ENCODE peak calls at places on chromosome X, in four cellular contexts. U is heart left ventricle, L is colonic mucosa, G is endothelial cell. O is an unnamed sample.
A peak's percentile ranks its signal among the peaks of the same experiment; 100 is the strongest.

GRCh38 chrX:48683411-48683982 is at the start of gene WAS:
- DNase-seq in U (no peak), G (no peak), L (no peak), O (no peak)

GRCh38 chrX:151397741-151398070 is 700 bp downstream of the VMA21 start:
- DNase-seq in L (no peak), U (no peak), G (no peak), O (no peak)

GRCh38 chrX:93322110-93322509 is 351.3 kb downstream of the NAP1L3 start:
- DNase-seq in G (no peak), L (no peak), U (no peak), O (no peak)

GRCh38 chrX:19670321-19670750 is 155.0 kb upstream of the MAP3K15 start:
- DNase-seq in U (no peak), G (no peak), L (no peak), O (no peak)

GRCh38 chrX:71489540-71489939 is 43.4 kb upstream of the OGT start:
- DNase-seq in U (no peak), L (no peak), G (no peak), O (no peak)

GRCh38 chrX:120120223-120120622 is 4.5 kb upstream of the RHOXF1 start:
- DNase-seq in G (no peak), U (no peak), L (no peak), O (no peak)

GRCh38 chrX:119757979-119758681 is at the start of gene SOWAHD:
- DNase-seq in L (peak; percentile 78), U (peak; percentile 72), G (peak; percentile 23), O (peak; percentile 26)

GRCh38 chrX:131816551-131817136 is 206.5 kb upstream of the STK26 start:
- DNase-seq in L (peak; percentile 93), G (no peak), U (no peak), O (no peak)

GRCh38 chrX:1075741-1076140 is 136.7 kb downstream of the CRLF2 start:
- DNase-seq in U (no peak), L (no peak), G (no peak), O (no peak)

GRCh38 chrX:39975094-39975865 is 122.5 kb downstream of the BCOR start:
- DNase-seq in G (no peak), U (no peak), L (peak; percentile 71), O (no peak)

GRCh38 chrX:7083468-7084396 is 63.8 kb upstream of the STS start:
- DNase-seq in L (no peak), G (no peak), U (no peak), O (no peak)

GRCh38 chrX:37922926-37923325 is 75.6 kb upstream of the DYNLT3 start:
- DNase-seq in U (no peak), G (no peak), L (peak; percentile 42), O (no peak)
- TF ChIP-seq CTCF in U (no peak), G (no peak), L (no peak), O (no peak)

DNA sequence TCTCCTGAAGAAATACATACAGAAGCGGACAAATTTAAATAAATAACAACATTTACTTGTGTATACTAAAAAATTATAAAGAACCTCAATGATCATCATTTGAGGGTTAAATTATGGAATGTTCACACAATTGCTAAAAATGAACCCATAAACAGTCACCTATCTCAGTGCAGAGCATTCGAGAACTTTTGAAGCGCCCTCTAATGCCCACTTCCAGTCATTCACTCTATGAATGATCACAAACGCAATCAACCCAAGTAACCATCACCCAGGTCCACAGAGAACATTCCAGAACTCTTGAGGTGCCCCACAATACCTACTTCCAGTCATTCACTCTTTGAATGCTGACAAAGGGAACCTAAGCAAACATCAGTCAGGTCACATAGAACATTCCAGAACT is 103.5 kb upstream of the PLAC1 start:
- DNase-seq in L (no peak), G (no peak), U (no peak), O (no peak)
- TF ChIP-seq CTCF in L (no peak), G (peak; percentile 14), U (peak; percentile 22), O (peak; percentile 33)

GRCh38 chrX:29913647-29914046 is 301.7 kb upstream of the MAGEB2 start:
- DNase-seq in L (no peak), U (no peak), G (no peak), O (no peak)

GRCh38 chrX:29911673-29912072 is 303.7 kb upstream of the MAGEB2 start:
- DNase-seq in G (no peak), L (no peak), U (no peak), O (no peak)
- TF ChIP-seq CTCF in G (no peak), L (no peak), U (no peak), O (no peak)

GRCh38 chrX:70226048-70226447 is 8.4 kb upstream of the AWAT1 start:
- DNase-seq in U (no peak), L (no peak), G (no peak), O (no peak)
- TF ChIP-seq CTCF in U (no peak), L (no peak), G (no peak), O (no peak)

GRCh38 chrX:113929004-113929403 is 654.9 kb upstream of the HTR2C start:
- DNase-seq in G (peak; percentile 43), L (peak; percentile 29), U (no peak), O (peak; percentile 38)
- TF ChIP-seq CTCF in G (peak; percentile 42), L (peak; percentile 54), U (peak; percentile 23), O (peak; percentile 84)

GRCh38 chrX:133583825-133584224 is 168.5 kb upstream of the GPC4 start:
- DNase-seq in G (no peak), L (no peak), U (no peak), O (no peak)

GRCh38 chrX:133575501-133575900 is 160.2 kb upstream of the GPC4 start:
- DNase-seq in L (no peak), U (no peak), G (no peak), O (no peak)

GRCh38 chrX:133576876-133577275 is 161.6 kb upstream of the GPC4 start:
- DNase-seq in L (no peak), G (no peak), U (no peak), O (no peak)

GRCh38 chrX:133586443-133586842 is 171.2 kb upstream of the GPC4 start:
- DNase-seq in L (no peak), U (no peak), G (no peak), O (no peak)

GRCh38 chrX:133580630-133581029 is 165.3 kb upstream of the GPC4 start:
- DNase-seq in L (no peak), U (no peak), G (no peak), O (no peak)
- TF ChIP-seq CTCF in L (no peak), U (no peak), G (no peak), O (no peak)

DNA sequence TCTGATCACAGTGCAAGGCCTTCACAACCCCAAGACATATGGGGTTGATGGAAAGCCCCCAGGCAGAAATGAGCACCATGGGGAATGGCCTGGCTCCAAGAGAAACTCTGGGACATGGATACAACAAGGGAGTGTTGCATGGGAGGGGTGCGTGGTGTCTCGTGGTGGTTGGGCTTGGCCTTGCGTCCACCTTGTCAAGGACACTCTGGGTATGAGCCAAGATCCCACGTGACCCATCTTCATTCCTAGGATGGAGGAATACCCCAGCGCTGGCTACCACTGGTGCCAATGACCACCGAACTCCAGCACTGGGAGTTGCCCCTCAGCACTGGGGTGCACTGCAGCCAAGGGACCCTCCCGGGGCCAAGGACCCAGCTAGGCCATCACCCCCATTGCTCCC is 267.5 kb upstream of the AGTR2 start:
- DNase-seq in L (no peak), G (no peak), U (no peak), O (no peak)
- TF ChIP-seq CTCF in L (no peak), G (no peak), U (no peak), O (no peak)

O was measured in progenitor cell of endocrine pancreas.